ENCODE peak calls at places on chromosomes 3 and 15, in seven cellular contexts. Q is PC-3; T is fibroblast of villous mesenchyme; X is stomach; I is heart left ventricle; R is GM20000; P is CD8-positive, alpha-beta T cell. H is an unnamed sample.

GRCh38 chr3:173584093-173584833 is 186.7 kb downstream of the NLGN1 start:
- DNase-seq in Q (peak; percentile 60), T (peak; percentile 19), X (no peak), I (no peak), R (peak; percentile 6), P (no peak), H (no peak)

GRCh38 chr3:64143399-64144130 is 81.7 kb downstream of the PRICKLE2 start:
- DNase-seq in Q (peak; percentile 34), T (peak; percentile 69), X (no peak), I (no peak), R (no peak), P (no peak), H (no peak)

GRCh38 chr3:100972867-100973266 is 20.4 kb downstream of the ABI3BP start:
- DNase-seq in Q (peak; percentile 52), T (no peak), X (no peak), I (no peak), R (no peak), P (no peak), H (no peak)

GRCh38 chr15:75920079-75920478 is 16.4 kb downstream of the FBXO22 start:
- DNase-seq in Q (no peak), T (no peak), X (no peak), I (no peak), R (no peak), P (no peak), H (no peak)

GRCh38 chr3:27554706-27555105 is 70.5 kb upstream of the SLC4A7 start:
- DNase-seq in Q (no peak), T (no peak), X (no peak), I (no peak), R (no peak), P (no peak), H (no peak)

GRCh38 chr3:67349551-67350174 is 304.7 kb downstream of the SUCLG2 start:
- DNase-seq in Q (peak; percentile 10), T (no peak), X (no peak), I (no peak), R (no peak), P (no peak), H (no peak)

GRCh38 chr3:194588741-194589140 is 44.5 kb downstream of the TMEM44 start:
- DNase-seq in Q (no peak), T (peak; percentile 91), X (no peak), I (no peak), R (no peak), P (no peak), H (no peak)

GRCh38 chr3:137820366-137820765 is 56.3 kb downstream of the SOX14 start:
- DNase-seq in Q (no peak), T (no peak), X (no peak), I (no peak), R (no peak), P (no peak), H (no peak)

GRCh38 chr15:63277044-63277892 is at the start of gene APH1B:
- DNase-seq in Q (peak; percentile 56), T (peak; percentile 75), X (peak; percentile 86), I (peak; percentile 89), R (peak; percentile 94), P (peak; percentile 74), H (peak; percentile 63)

GRCh38 chr3:52231502-52232278 is 6.2 kb upstream of the TLR9 start:
- DNase-seq in Q (peak; percentile 77), T (peak; percentile 51), X (peak; percentile 85), I (peak; percentile 76), R (peak; percentile 84), P (peak; percentile 87), H (peak; percentile 87)

GRCh38 chr15:94403246-94403824 is 172.0 kb downstream of the MCTP2 start:
- DNase-seq in Q (no peak), T (peak; percentile 41), X (no peak), I (no peak), R (no peak), P (no peak), H (no peak)

GRCh38 chr3:5463986-5464385 is 276.5 kb downstream of the EDEM1 start:
- DNase-seq in Q (peak; percentile 37), T (no peak), X (no peak), I (no peak), R (no peak), P (no peak), H (no peak)

GRCh38 chr3:190012314-190012782 is 108.3 kb downstream of the P3H2 start:
- DNase-seq in Q (peak; percentile 86), T (peak; percentile 60), X (no peak), I (no peak), R (no peak), P (no peak), H (no peak)

GRCh38 chr3:139541156-139541897 is 1.8 kb upstream of the RBP1 start:
- DNase-seq in Q (no peak), T (no peak), X (no peak), I (no peak), R (no peak), P (no peak), H (no peak)

GRCh38 chr3:66485291-66485968 is 15.4 kb downstream of the LRIG1 start:
- DNase-seq in Q (no peak), T (peak; percentile 98), X (no peak), I (no peak), R (no peak), P (no peak), H (no peak)

GRCh38 chr15:68310811-68311463 is 33.4 kb downstream of the FEM1B start:
- DNase-seq in Q (no peak), T (no peak), X (peak; percentile 23), I (peak; percentile 11), R (no peak), P (no peak), H (no peak)

GRCh38 chr15:99442268-99442897 is 123.4 kb upstream of the MEF2A start:
- DNase-seq in Q (peak; percentile 77), T (peak; percentile 95), X (peak; percentile 71), I (peak; percentile 80), R (peak; percentile 6), P (no peak), H (no peak)

GRCh38 chr3:159711560-159712333 is 276.9 kb upstream of the IL12A start:
- DNase-seq in Q (peak; percentile 90), T (peak; percentile 92), X (no peak), I (peak; percentile 56), R (no peak), P (no peak), H (no peak)

GRCh38 chr3:195255571-195256501 is 15.1 kb downstream of the XXYLT1 start:
- DNase-seq in Q (no peak), T (no peak), X (no peak), I (no peak), R (no peak), P (no peak), H (peak; percentile 6)

GRCh38 chr15:73799466-73799865 is 46.3 kb upstream of the INSYN1 start:
- DNase-seq in Q (no peak), T (peak; percentile 17), X (no peak), I (no peak), R (no peak), P (no peak), H (no peak)

GRCh38 chr3:32009101-32009500 is 27.6 kb downstream of the ZNF860 start:
- DNase-seq in Q (peak; percentile 90), T (no peak), X (no peak), I (no peak), R (no peak), P (no peak), H (no peak)

GRCh38 chr3:99825239-99825638 is 7.6 kb downstream of the CMSS1 start:
- DNase-seq in Q (peak; percentile 64), T (peak; percentile 43), X (no peak), I (no peak), R (no peak), P (no peak), H (no peak)

GRCh38 chr3:189967254-189967865 is 153.3 kb downstream of the P3H2 start:
- DNase-seq in Q (peak; percentile 85), T (peak; percentile 67), X (no peak), I (no peak), R (peak; percentile 54), P (no peak), H (no peak)

GRCh38 chr15:48896775-48897143 is 18.8 kb downstream of the EID1 start:
- DNase-seq in Q (no peak), T (no peak), X (no peak), I (no peak), R (no peak), P (no peak), H (no peak)

GRCh38 chr15:48899793-48900192 is 21.9 kb downstream of the EID1 start:
- DNase-seq in Q (no peak), T (no peak), X (no peak), I (no peak), R (no peak), P (no peak), H (no peak)

GRCh38 chr15:48893311-48893710 is 15.4 kb downstream of the EID1 start:
- DNase-seq in Q (no peak), T (no peak), X (no peak), I (no peak), R (no peak), P (no peak), H (no peak)

GRCh38 chr15:48898083-48898482 is 20.1 kb downstream of the EID1 start:
- DNase-seq in Q (no peak), T (no peak), X (no peak), I (no peak), R (no peak), P (no peak), H (no peak)

GRCh38 chr15:48897144-48897814 is 19.3 kb downstream of the EID1 start:
- DNase-seq in Q (no peak), T (peak; percentile 81), X (no peak), I (no peak), R (no peak), P (no peak), H (no peak)
- TF ChIP-seq CTCF in Q (no peak), T (no peak), X (no peak), I (no peak), R (no peak), P (no peak), H (no peak)

GRCh38 chr3:146503459-146504202 is 34.3 kb upstream of the PLSCR2 start:
- DNase-seq in Q (peak; percentile 96), T (peak; percentile 86), X (no peak), I (no peak), R (peak; percentile 61), P (no peak), H (no peak)
- TF ChIP-seq CTCF in Q (peak; percentile 52), T (peak; percentile 5), X (no peak), I (no peak), R (no peak), P (no peak), H (no peak)

DNA sequence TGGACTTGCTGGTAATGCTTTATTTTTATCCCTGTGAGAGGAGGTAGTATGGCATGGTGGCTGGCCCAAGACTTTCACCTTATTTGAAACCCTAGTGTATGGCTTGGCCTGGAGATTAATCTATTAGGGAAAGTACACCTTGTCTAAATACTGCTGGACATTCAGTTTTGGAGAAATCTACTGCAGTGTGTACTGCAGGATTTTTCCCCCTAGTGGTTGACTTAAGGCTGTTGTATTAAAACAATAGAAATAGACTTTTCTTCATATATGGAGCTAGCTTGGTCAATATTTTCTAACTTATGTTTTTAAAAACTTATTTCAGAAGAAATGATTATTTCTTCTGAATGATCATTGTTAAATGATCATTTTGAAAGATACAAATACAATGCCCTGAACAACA is 13.9 kb upstream of the SLITRK3 start:
- DNase-seq in Q (peak; percentile 24), T (no peak), X (no peak), I (no peak), R (no peak), P (no peak), H (no peak)
- TF ChIP-seq CTCF in Q (peak; percentile 61), T (no peak), X (no peak), I (no peak), R (no peak), P (no peak), H (no peak)

DNA sequence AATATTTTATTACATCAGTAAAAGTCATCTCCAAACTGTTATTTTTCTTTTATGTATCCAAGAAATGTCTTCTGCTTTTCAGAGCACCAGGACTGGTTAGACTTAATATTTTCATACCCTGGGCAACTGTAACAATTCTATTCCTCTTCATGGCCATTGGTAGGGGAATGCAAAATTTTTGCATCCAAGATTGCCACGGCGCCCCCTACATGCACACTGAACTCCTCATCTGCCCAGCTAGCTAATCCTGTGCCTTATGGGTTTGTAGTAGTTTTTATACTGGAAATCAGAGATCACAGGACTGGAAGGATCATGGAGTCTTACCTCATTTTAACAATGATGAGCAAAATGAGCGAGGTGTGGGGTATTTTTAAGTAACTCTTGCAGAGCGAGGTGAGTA is 74.2 kb downstream of the CRTC3 start:
- DNase-seq in Q (peak; percentile 38), T (peak; percentile 27), X (peak; percentile 41), I (peak; percentile 37), R (no peak), P (peak; percentile 41), H (peak; percentile 26)
- TF ChIP-seq CTCF in Q (peak; percentile 74), T (peak; percentile 54), X (peak; percentile 30), I (peak; percentile 38), R (peak; percentile 23), P (peak; percentile 45), H (peak; percentile 70)